ENCODE peak calls at places on chromosomes 3 and 15, in four cellular contexts. One of them, this sample, is unnamed.

GRCh38 chr3:188049890-188050530 is 103.9 kb upstream of the LPP start:
- DNase-seq in endothelial cell of umbilical vein: no peak
- DNase-seq in A549: no peak
- DNase-seq in neural progenitor cell: no peak
- DNase-seq in this sample: peak; percentile 6

GRCh38 chr3:112811150-112811884 is 35.3 kb downstream of the CD200R1L start:
- DNase-seq in A549: no peak
- DNase-seq in neural progenitor cell: no peak
- DNase-seq in endothelial cell of umbilical vein: peak; percentile 57
- DNase-seq in this sample: no peak

GRCh38 chr15:98386594-98386993 is 261.7 kb upstream of the IGF1R start:
- DNase-seq in A549: no peak
- DNase-seq in endothelial cell of umbilical vein: no peak
- DNase-seq in neural progenitor cell: no peak
- DNase-seq in this sample: no peak

GRCh38 chr3:105829879-105830622 is 38.8 kb downstream of the CBLB start:
- DNase-seq in endothelial cell of umbilical vein: peak; percentile 84
- DNase-seq in A549: no peak
- DNase-seq in neural progenitor cell: no peak
- DNase-seq in this sample: no peak

GRCh38 chr3:51706788-51707731 is at the start of gene GRM2:
- DNase-seq in endothelial cell of umbilical vein: peak; percentile 66
- DNase-seq in neural progenitor cell: peak; percentile 98
- DNase-seq in A549: no peak
- DNase-seq in this sample: no peak

GRCh38 chr15:96337991-96338771 is 7.7 kb downstream of the NR2F2 start:
- DNase-seq in endothelial cell of umbilical vein: peak; percentile 38
- DNase-seq in A549: no peak
- DNase-seq in neural progenitor cell: peak; percentile 4
- DNase-seq in this sample: no peak

GRCh38 chr3:126765187-126766069 is 61.4 kb downstream of the CHCHD6 start:
- DNase-seq in endothelial cell of umbilical vein: no peak
- DNase-seq in neural progenitor cell: no peak
- DNase-seq in A549: no peak
- DNase-seq in this sample: no peak

GRCh38 chr3:187521546-187521945 is 148.6 kb downstream of the SST start:
- DNase-seq in neural progenitor cell: no peak
- DNase-seq in endothelial cell of umbilical vein: no peak
- DNase-seq in A549: no peak
- DNase-seq in this sample: no peak

GRCh38 chr3:149393355-149394165 is 16.1 kb upstream of the TM4SF1 start:
- DNase-seq in neural progenitor cell: peak; percentile 82
- DNase-seq in A549: peak; percentile 71
- DNase-seq in endothelial cell of umbilical vein: peak; percentile 88
- DNase-seq in this sample: no peak

GRCh38 chr3:36380171-36381031 is at the start of gene STAC:
- DNase-seq in neural progenitor cell: peak; percentile 85
- DNase-seq in endothelial cell of umbilical vein: no peak
- DNase-seq in A549: peak; percentile 52
- DNase-seq in this sample: no peak

GRCh38 chr3:37223084-37223975 is 48.9 kb upstream of the LRRFIP2 start:
- DNase-seq in A549: peak; percentile 36
- DNase-seq in endothelial cell of umbilical vein: no peak
- DNase-seq in neural progenitor cell: no peak
- DNase-seq in this sample: no peak

GRCh38 chr15:39426552-39427532 is 154.0 kb upstream of the THBS1 start:
- DNase-seq in A549: no peak
- DNase-seq in neural progenitor cell: peak; percentile 21
- DNase-seq in endothelial cell of umbilical vein: no peak
- DNase-seq in this sample: peak; percentile 48

GRCh38 chr15:59741274-59741906 is 52.3 kb upstream of the BNIP2 start:
- DNase-seq in neural progenitor cell: peak; percentile 55
- DNase-seq in endothelial cell of umbilical vein: no peak
- DNase-seq in A549: no peak
- DNase-seq in this sample: no peak

GRCh38 chr15:76146808-76147207 is 87.0 kb downstream of the TMEM266 start:
- DNase-seq in neural progenitor cell: no peak
- DNase-seq in endothelial cell of umbilical vein: no peak
- DNase-seq in A549: no peak
- DNase-seq in this sample: no peak

GRCh38 chr3:27723803-27724458 is 1.8 kb upstream of the EOMES start:
- DNase-seq in neural progenitor cell: peak; percentile 39
- DNase-seq in endothelial cell of umbilical vein: no peak
- DNase-seq in A549: no peak
- DNase-seq in this sample: no peak

GRCh38 chr3:113436794-113437193 is 4.5 kb downstream of the CFAP44 start:
- DNase-seq in A549: no peak
- DNase-seq in endothelial cell of umbilical vein: peak; percentile 49
- DNase-seq in neural progenitor cell: no peak
- DNase-seq in this sample: no peak

GRCh38 chr3:4866841-4867240 is 112.4 kb upstream of the BHLHE40 start:
- DNase-seq in A549: no peak
- DNase-seq in neural progenitor cell: no peak
- DNase-seq in endothelial cell of umbilical vein: peak; percentile 82
- DNase-seq in this sample: no peak

GRCh38 chr15:82134426-82134825 is 88.6 kb upstream of the MEX3B start:
- DNase-seq in endothelial cell of umbilical vein: no peak
- DNase-seq in neural progenitor cell: no peak
- DNase-seq in A549: no peak
- DNase-seq in this sample: no peak

GRCh38 chr3:154684440-154684839 is 254.4 kb upstream of the GPR149 start:
- DNase-seq in endothelial cell of umbilical vein: no peak
- DNase-seq in neural progenitor cell: peak; percentile 2
- DNase-seq in A549: no peak
- DNase-seq in this sample: no peak

GRCh38 chr15:43883571-43883970 is 56.8 kb downstream of the WDR76 start:
- DNase-seq in endothelial cell of umbilical vein: no peak
- DNase-seq in neural progenitor cell: no peak
- DNase-seq in A549: no peak
- DNase-seq in this sample: no peak
- H3K4me1 ChIP-seq in endothelial cell of umbilical vein: no peaks in the 10 kb centered on the region
- H3K4me1 ChIP-seq in neural progenitor cell: peaks cover 13% of the 10 kb centered on the region
- H3K4me1 ChIP-seq in A549: no peaks in the 10 kb centered on the region
- H3K4me1 ChIP-seq in this sample: no peaks in the 10 kb centered on the region

GRCh38 chr3:195271859-195272243 is 892 bp upstream of the XXYLT1 start:
- DNase-seq in A549: no peak
- DNase-seq in endothelial cell of umbilical vein: no peak
- DNase-seq in neural progenitor cell: no peak
- DNase-seq in this sample: no peak
- H3K27ac ChIP-seq in A549: peak overlapping the region; percentile 99
- H3K27ac ChIP-seq in endothelial cell of umbilical vein: no peak overlapping the region
- H3K27ac ChIP-seq in neural progenitor cell: no peak overlapping the region
- H3K27ac ChIP-seq in this sample: no peak overlapping the region

GRCh38 chr15:40949756-40950207 is 3.5 kb upstream of the CHAC1 start:
- DNase-seq in neural progenitor cell: no peak
- DNase-seq in A549: no peak
- DNase-seq in endothelial cell of umbilical vein: no peak
- DNase-seq in this sample: no peak
- H3K4me1 ChIP-seq in neural progenitor cell: peaks cover 4% of the 10 kb centered on the region
- H3K4me1 ChIP-seq in A549: peaks cover 16% of the 10 kb centered on the region
- H3K4me1 ChIP-seq in endothelial cell of umbilical vein: peaks cover 10% of the 10 kb centered on the region
- H3K4me1 ChIP-seq in this sample: peaks cover 11% of the 10 kb centered on the region

GRCh38 chr3:30658328-30659052 is 52.1 kb downstream of the TGFBR2 start:
- DNase-seq in endothelial cell of umbilical vein: peak; percentile 95
- DNase-seq in neural progenitor cell: no peak
- DNase-seq in A549: no peak
- DNase-seq in this sample: no peak

GRCh38 chr3:30656624-30657141 is 50.3 kb downstream of the TGFBR2 start:
- DNase-seq in A549: no peak
- DNase-seq in neural progenitor cell: no peak
- DNase-seq in endothelial cell of umbilical vein: no peak
- DNase-seq in this sample: no peak

GRCh38 chr3:30659270-30660127 is 53.1 kb downstream of the TGFBR2 start:
- DNase-seq in neural progenitor cell: no peak
- DNase-seq in A549: peak; percentile 72
- DNase-seq in endothelial cell of umbilical vein: peak; percentile 94
- DNase-seq in this sample: no peak

GRCh38 chr3:30660128-30660525 is 53.7 kb downstream of the TGFBR2 start:
- DNase-seq in endothelial cell of umbilical vein: no peak
- DNase-seq in A549: no peak
- DNase-seq in neural progenitor cell: no peak
- DNase-seq in this sample: no peak

GRCh38 chr3:30657914-30658313 is 51.5 kb downstream of the TGFBR2 start:
- DNase-seq in neural progenitor cell: no peak
- DNase-seq in endothelial cell of umbilical vein: no peak
- DNase-seq in A549: no peak
- DNase-seq in this sample: no peak
- H3K27ac ChIP-seq in neural progenitor cell: no peak overlapping the region
- H3K27ac ChIP-seq in endothelial cell of umbilical vein: peak overlapping the region; percentile 98
- H3K27ac ChIP-seq in A549: peak overlapping the region; percentile 95
- H3K27ac ChIP-seq in this sample: peak overlapping the region; percentile 90

GRCh38 chr15:26101443-26101842 is 238.3 kb upstream of the ATP10A start:
- DNase-seq in neural progenitor cell: no peak
- DNase-seq in A549: no peak
- DNase-seq in endothelial cell of umbilical vein: no peak
- DNase-seq in this sample: no peak
- H3K4me1 ChIP-seq in neural progenitor cell: no peaks in the 10 kb centered on the region
- H3K4me1 ChIP-seq in A549: no peaks in the 10 kb centered on the region
- H3K4me1 ChIP-seq in endothelial cell of umbilical vein: no peaks in the 10 kb centered on the region
- H3K4me1 ChIP-seq in this sample: no peaks in the 10 kb centered on the region

GRCh38 chr15:87211547-87211946 is 1045.0 kb downstream of the NTRK3 start:
- DNase-seq in A549: no peak
- DNase-seq in neural progenitor cell: no peak
- DNase-seq in endothelial cell of umbilical vein: no peak
- DNase-seq in this sample: no peak

GRCh38 chr15:87207251-87207650 is 1049.3 kb downstream of the NTRK3 start:
- DNase-seq in endothelial cell of umbilical vein: no peak
- DNase-seq in A549: no peak
- DNase-seq in neural progenitor cell: no peak
- DNase-seq in this sample: no peak

GRCh38 chr15:87207945-87208580 is 1048.5 kb downstream of the NTRK3 start:
- DNase-seq in endothelial cell of umbilical vein: no peak
- DNase-seq in A549: no peak
- DNase-seq in neural progenitor cell: no peak
- DNase-seq in this sample: no peak

GRCh38 chr15:87212041-87212440 is 1044.5 kb downstream of the NTRK3 start:
- DNase-seq in A549: no peak
- DNase-seq in endothelial cell of umbilical vein: no peak
- DNase-seq in neural progenitor cell: no peak
- DNase-seq in this sample: no peak

DNA sequence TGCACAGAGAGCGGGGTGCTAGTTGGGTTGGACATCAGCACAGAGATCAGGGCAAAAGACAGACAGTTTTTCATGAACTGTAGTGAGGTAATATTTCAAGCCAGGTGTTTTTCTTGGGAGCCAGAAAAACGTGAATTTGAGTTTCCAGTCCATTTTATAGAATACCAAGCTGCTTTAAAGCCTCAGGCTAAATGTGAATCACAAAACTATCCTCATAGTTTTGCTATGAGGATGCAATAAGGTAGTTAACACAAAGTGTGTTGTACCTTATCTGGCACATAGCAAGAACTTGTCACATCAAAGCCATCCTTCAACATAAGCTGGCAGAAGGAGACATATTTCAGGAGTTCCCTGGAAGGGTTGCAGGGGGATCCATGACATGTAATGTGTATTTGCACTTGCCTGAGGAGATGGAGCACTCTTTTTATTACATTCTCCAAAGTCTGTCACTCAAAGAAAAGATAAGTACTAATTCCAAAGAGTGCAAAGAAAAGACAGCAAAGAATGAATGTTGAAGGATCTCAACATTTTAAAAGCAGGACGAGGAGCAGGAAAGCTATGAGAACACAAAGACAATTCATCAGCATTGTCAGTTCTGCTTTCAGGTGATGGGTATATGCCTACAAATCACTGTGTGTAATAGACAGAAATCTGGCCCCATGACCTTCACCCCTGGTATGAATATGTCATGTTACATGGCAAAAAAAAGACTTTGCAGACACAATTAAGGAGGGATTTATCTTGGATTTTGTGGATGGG is 1046.5 kb downstream of the NTRK3 start:
- DNase-seq in endothelial cell of umbilical vein: no peak
- DNase-seq in neural progenitor cell: no peak
- DNase-seq in A549: no peak
- DNase-seq in this sample: no peak
- H3K27ac ChIP-seq in endothelial cell of umbilical vein: no peak overlapping the region
- H3K27ac ChIP-seq in neural progenitor cell: no peak overlapping the region
- H3K27ac ChIP-seq in A549: no peak overlapping the region
- H3K27ac ChIP-seq in this sample: no peak overlapping the region

GRCh38 chr3:127777861-127778711 is 44.2 kb downstream of the MGLL start:
- DNase-seq in endothelial cell of umbilical vein: no peak
- DNase-seq in A549: no peak
- DNase-seq in neural progenitor cell: no peak
- DNase-seq in this sample: no peak
- H3K4me1 ChIP-seq in endothelial cell of umbilical vein: peaks cover 26% of the 10 kb centered on the region
- H3K4me1 ChIP-seq in A549: peaks cover 37% of the 10 kb centered on the region
- H3K4me1 ChIP-seq in neural progenitor cell: no peaks in the 10 kb centered on the region
- H3K4me1 ChIP-seq in this sample: no peaks in the 10 kb centered on the region